ENCODE peak calls at places on chromosomes 12 and 14, in eight cellular contexts. One of them, this sample, is unnamed.

GRCh38 chr12:9022592-9022991 is 33.2 kb downstream of the KLRG1 start:
- DNase-seq in endothelial cell: no peak
- DNase-seq in astrocyte of the cerebellum: no peak
- DNase-seq in foreskin fibroblast: no peak
- DNase-seq in Calu3: no peak
- DNase-seq in D721Med: no peak
- DNase-seq in GM12865: no peak
- DNase-seq in GM23338: no peak
- DNase-seq in this sample: no peak

GRCh38 chr12:104602901-104603300 is 146.2 kb downstream of the CHST11 start:
- DNase-seq in endothelial cell: no peak
- DNase-seq in astrocyte of the cerebellum: no peak
- DNase-seq in foreskin fibroblast: no peak
- DNase-seq in Calu3: no peak
- DNase-seq in D721Med: no peak
- DNase-seq in GM12865: no peak
- DNase-seq in GM23338: no peak
- DNase-seq in this sample: no peak

GRCh38 chr14:60561845-60562746 is 53.1 kb downstream of the SIX6 start:
- DNase-seq in endothelial cell: peak
- DNase-seq in astrocyte of the cerebellum: peak
- DNase-seq in foreskin fibroblast: peak
- DNase-seq in Calu3: peak
- DNase-seq in D721Med: no peak
- DNase-seq in GM12865: peak
- DNase-seq in GM23338: peak
- DNase-seq in this sample: peak

GRCh38 chr12:117228239-117228638 is 38.0 kb upstream of the FBXO21 start:
- DNase-seq in endothelial cell: no peak
- DNase-seq in astrocyte of the cerebellum: no peak
- DNase-seq in foreskin fibroblast: no peak
- DNase-seq in Calu3: no peak
- DNase-seq in D721Med: no peak
- DNase-seq in GM12865: no peak
- DNase-seq in GM23338: no peak
- DNase-seq in this sample: no peak

GRCh38 chr12:104165801-104166200 is 27.8 kb upstream of the NFYB start:
- DNase-seq in endothelial cell: no peak
- DNase-seq in astrocyte of the cerebellum: no peak
- DNase-seq in foreskin fibroblast: no peak
- DNase-seq in Calu3: no peak
- DNase-seq in D721Med: no peak
- DNase-seq in GM12865: no peak
- DNase-seq in GM23338: no peak
- DNase-seq in this sample: no peak

GRCh38 chr12:101939856-101940265 is 62.5 kb downstream of the DRAM1 start:
- DNase-seq in endothelial cell: peak
- DNase-seq in astrocyte of the cerebellum: peak
- DNase-seq in foreskin fibroblast: peak
- DNase-seq in Calu3: peak
- DNase-seq in D721Med: no peak
- DNase-seq in GM12865: peak
- DNase-seq in GM23338: peak
- DNase-seq in this sample: peak

GRCh38 chr14:69554500-69554899 is 20.2 kb downstream of the CCDC177 start:
- DNase-seq in endothelial cell: no peak
- DNase-seq in astrocyte of the cerebellum: no peak
- DNase-seq in foreskin fibroblast: no peak
- DNase-seq in Calu3: no peak
- DNase-seq in D721Med: no peak
- DNase-seq in GM12865: no peak
- DNase-seq in GM23338: no peak
- DNase-seq in this sample: no peak

GRCh38 chr14:99312106-99312505 is 40.1 kb upstream of the BCL11B start:
- DNase-seq in endothelial cell: no peak
- DNase-seq in astrocyte of the cerebellum: no peak
- DNase-seq in foreskin fibroblast: no peak
- DNase-seq in Calu3: no peak
- DNase-seq in D721Med: no peak
- DNase-seq in GM12865: no peak
- DNase-seq in GM23338: no peak
- DNase-seq in this sample: no peak

GRCh38 chr14:102277874-102278630 is 26.9 kb downstream of the MOK start:
- DNase-seq in endothelial cell: no peak
- DNase-seq in astrocyte of the cerebellum: no peak
- DNase-seq in foreskin fibroblast: no peak
- DNase-seq in Calu3: no peak
- DNase-seq in D721Med: no peak
- DNase-seq in GM12865: no peak
- DNase-seq in GM23338: no peak
- DNase-seq in this sample: no peak

GRCh38 chr14:104370256-104370870 is 209.2 kb upstream of the C14orf180 start:
- DNase-seq in endothelial cell: peak
- DNase-seq in astrocyte of the cerebellum: no peak
- DNase-seq in foreskin fibroblast: no peak
- DNase-seq in Calu3: peak
- DNase-seq in D721Med: no peak
- DNase-seq in GM12865: no peak
- DNase-seq in GM23338: peak
- DNase-seq in this sample: peak

GRCh38 chr12:74794522-74794921 is 256.9 kb downstream of the ATXN7L3B start:
- DNase-seq in endothelial cell: no peak
- DNase-seq in astrocyte of the cerebellum: no peak
- DNase-seq in foreskin fibroblast: no peak
- DNase-seq in Calu3: peak
- DNase-seq in D721Med: no peak
- DNase-seq in GM12865: no peak
- DNase-seq in GM23338: no peak
- DNase-seq in this sample: no peak

GRCh38 chr12:59700145-59700435 is 104.3 kb downstream of the SLC16A7 start:
- DNase-seq in endothelial cell: no peak
- DNase-seq in astrocyte of the cerebellum: no peak
- DNase-seq in foreskin fibroblast: no peak
- DNase-seq in Calu3: no peak
- DNase-seq in D721Med: no peak
- DNase-seq in GM12865: no peak
- DNase-seq in GM23338: no peak
- DNase-seq in this sample: no peak

GRCh38 chr12:1173806-1174617 is 183.0 kb downstream of the ERC1 start:
- DNase-seq in endothelial cell: no peak
- DNase-seq in astrocyte of the cerebellum: no peak
- DNase-seq in foreskin fibroblast: no peak
- DNase-seq in Calu3: no peak
- DNase-seq in D721Med: no peak
- DNase-seq in GM12865: peak
- DNase-seq in GM23338: no peak
- DNase-seq in this sample: peak

GRCh38 chr14:88929656-88930436 is 105.4 kb downstream of the TTC8 start:
- DNase-seq in endothelial cell: no peak
- DNase-seq in astrocyte of the cerebellum: no peak
- DNase-seq in foreskin fibroblast: no peak
- DNase-seq in Calu3: no peak
- DNase-seq in D721Med: no peak
- DNase-seq in GM12865: peak
- DNase-seq in GM23338: peak
- DNase-seq in this sample: no peak
- TF ChIP-seq CTCF in endothelial cell: no peak
- TF ChIP-seq CTCF in astrocyte of the cerebellum: no peak
- TF ChIP-seq CTCF in foreskin fibroblast: no peak
- TF ChIP-seq CTCF in Calu3: no peak
- TF ChIP-seq CTCF in D721Med: no peak
- TF ChIP-seq CTCF in GM12865: peak
- TF ChIP-seq CTCF in GM23338: peak
- TF ChIP-seq CTCF in this sample: no peak

GRCh38 chr12:6958609-6959375 is 7.6 kb downstream of the PTPN6 start:
- DNase-seq in endothelial cell: no peak
- DNase-seq in astrocyte of the cerebellum: no peak
- DNase-seq in foreskin fibroblast: no peak
- DNase-seq in Calu3: no peak
- DNase-seq in D721Med: no peak
- DNase-seq in GM12865: peak
- DNase-seq in GM23338: no peak
- DNase-seq in this sample: no peak

GRCh38 chr12:6959376-6960290 is 8.5 kb downstream of the PTPN6 start:
- DNase-seq in endothelial cell: no peak
- DNase-seq in astrocyte of the cerebellum: no peak
- DNase-seq in foreskin fibroblast: no peak
- DNase-seq in Calu3: no peak
- DNase-seq in D721Med: no peak
- DNase-seq in GM12865: peak
- DNase-seq in GM23338: no peak
- DNase-seq in this sample: no peak

GRCh38 chr12:6961278-6961694 is 9.2 kb downstream of the PHB2 start:
- DNase-seq in endothelial cell: no peak
- DNase-seq in astrocyte of the cerebellum: no peak
- DNase-seq in foreskin fibroblast: no peak
- DNase-seq in Calu3: no peak
- DNase-seq in D721Med: no peak
- DNase-seq in GM12865: peak
- DNase-seq in GM23338: no peak
- DNase-seq in this sample: no peak

GRCh38 chr12:6961695-6962284 is 8.7 kb downstream of the PHB2 start:
- DNase-seq in endothelial cell: peak
- DNase-seq in astrocyte of the cerebellum: no peak
- DNase-seq in foreskin fibroblast: peak
- DNase-seq in Calu3: peak
- DNase-seq in D721Med: peak
- DNase-seq in GM12865: peak
- DNase-seq in GM23338: peak
- DNase-seq in this sample: peak

GRCh38 chr12:6960291-6961277 is 9.4 kb downstream of the PTPN6 start:
- DNase-seq in endothelial cell: no peak
- DNase-seq in astrocyte of the cerebellum: no peak
- DNase-seq in foreskin fibroblast: no peak
- DNase-seq in Calu3: no peak
- DNase-seq in D721Med: no peak
- DNase-seq in GM12865: peak
- DNase-seq in GM23338: no peak
- DNase-seq in this sample: no peak
- TF ChIP-seq CTCF in endothelial cell: no peak
- TF ChIP-seq CTCF in astrocyte of the cerebellum: peak
- TF ChIP-seq CTCF in foreskin fibroblast: peak
- TF ChIP-seq CTCF in Calu3: no peak
- TF ChIP-seq CTCF in D721Med: peak
- TF ChIP-seq CTCF in GM12865: peak
- TF ChIP-seq CTCF in GM23338: peak
- TF ChIP-seq CTCF in this sample: no peak

GRCh38 chr14:30445852-30446251 is 113.1 kb upstream of the G2E3 start:
- DNase-seq in endothelial cell: no peak
- DNase-seq in astrocyte of the cerebellum: no peak
- DNase-seq in foreskin fibroblast: no peak
- DNase-seq in Calu3: no peak
- DNase-seq in D721Med: no peak
- DNase-seq in GM12865: no peak
- DNase-seq in GM23338: no peak
- DNase-seq in this sample: no peak

GRCh38 chr14:30440986-30441385 is 118.0 kb upstream of the G2E3 start:
- DNase-seq in endothelial cell: no peak
- DNase-seq in astrocyte of the cerebellum: no peak
- DNase-seq in foreskin fibroblast: peak
- DNase-seq in Calu3: no peak
- DNase-seq in D721Med: no peak
- DNase-seq in GM12865: no peak
- DNase-seq in GM23338: no peak
- DNase-seq in this sample: no peak

GRCh38 chr14:30445394-30445793 is 113.6 kb upstream of the G2E3 start:
- DNase-seq in endothelial cell: no peak
- DNase-seq in astrocyte of the cerebellum: no peak
- DNase-seq in foreskin fibroblast: no peak
- DNase-seq in Calu3: no peak
- DNase-seq in D721Med: no peak
- DNase-seq in GM12865: no peak
- DNase-seq in GM23338: no peak
- DNase-seq in this sample: no peak

GRCh38 chr14:30444451-30444850 is 114.5 kb upstream of the G2E3 start:
- DNase-seq in endothelial cell: no peak
- DNase-seq in astrocyte of the cerebellum: no peak
- DNase-seq in foreskin fibroblast: no peak
- DNase-seq in Calu3: no peak
- DNase-seq in D721Med: no peak
- DNase-seq in GM12865: no peak
- DNase-seq in GM23338: no peak
- DNase-seq in this sample: no peak

DNA sequence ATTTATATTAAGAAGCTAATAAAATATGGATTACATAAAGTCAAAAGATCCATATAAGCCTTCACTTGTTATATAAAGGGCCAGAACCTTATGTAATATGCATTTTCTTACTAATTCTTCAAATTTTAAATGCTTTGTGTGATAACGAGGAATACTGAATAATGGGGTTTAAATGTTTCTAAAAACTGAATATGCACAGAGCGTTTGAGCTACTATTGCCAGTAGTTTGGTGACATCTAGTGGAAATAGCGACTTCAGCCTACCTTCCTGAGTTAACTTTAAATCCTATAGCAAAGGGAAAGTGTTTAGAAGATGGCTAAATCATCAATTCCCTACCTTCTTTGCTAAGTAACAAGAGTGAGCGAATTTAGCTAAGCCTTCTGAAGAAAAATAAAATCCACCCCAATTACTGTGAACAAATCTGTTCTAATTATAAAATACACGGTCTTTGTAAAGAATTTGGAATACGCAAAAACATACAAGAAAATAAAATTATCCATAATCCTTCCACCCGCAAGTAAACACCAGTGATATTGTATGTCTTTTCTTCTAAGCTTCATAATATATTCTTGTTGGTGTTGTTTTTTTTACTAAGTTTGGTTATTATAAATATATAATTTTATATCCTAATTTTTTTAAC is 115.5 kb upstream of the G2E3 start:
- DNase-seq in endothelial cell: no peak
- DNase-seq in astrocyte of the cerebellum: peak
- DNase-seq in foreskin fibroblast: peak
- DNase-seq in Calu3: peak
- DNase-seq in D721Med: no peak
- DNase-seq in GM12865: peak
- DNase-seq in GM23338: peak
- DNase-seq in this sample: no peak
- TF ChIP-seq CTCF in endothelial cell: peak
- TF ChIP-seq CTCF in astrocyte of the cerebellum: peak
- TF ChIP-seq CTCF in foreskin fibroblast: peak
- TF ChIP-seq CTCF in Calu3: no peak
- TF ChIP-seq CTCF in D721Med: peak
- TF ChIP-seq CTCF in GM12865: peak
- TF ChIP-seq CTCF in GM23338: peak
- TF ChIP-seq CTCF in this sample: no peak

DNA sequence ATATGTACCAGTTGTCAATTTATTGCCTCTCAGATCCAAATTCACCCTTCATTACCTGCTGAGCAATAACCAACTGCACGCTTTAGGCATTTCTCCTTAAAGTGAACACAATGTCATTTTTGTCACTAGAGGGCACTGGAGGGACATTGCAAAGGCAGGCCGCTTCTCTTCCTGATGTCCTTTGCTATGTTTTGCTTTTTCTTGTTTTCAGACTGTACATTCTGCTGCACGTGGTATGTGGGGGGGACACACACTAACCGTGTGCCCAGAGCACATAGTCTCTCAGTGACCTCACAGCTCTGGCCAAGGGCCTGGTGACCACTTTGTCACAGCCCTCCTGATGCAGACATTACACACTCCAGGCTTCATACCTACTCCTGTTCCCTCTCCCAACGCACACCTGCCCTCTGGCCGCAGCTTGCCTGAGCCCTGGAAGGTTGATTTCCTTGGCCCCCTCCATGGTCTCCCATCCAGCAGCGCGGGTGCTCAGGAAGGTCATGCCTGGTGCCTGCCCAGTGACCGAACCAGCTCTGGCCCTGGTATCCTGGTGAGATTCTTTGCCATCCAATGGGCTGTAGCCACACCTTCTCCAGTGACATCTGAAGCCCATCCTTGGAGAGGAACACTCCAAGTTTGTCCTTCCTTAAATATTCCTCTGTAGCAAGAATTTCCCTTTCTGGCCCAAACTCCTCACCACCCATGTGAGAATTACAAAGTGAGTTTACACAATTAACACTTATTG is 39.9 kb downstream of the MYO1H start:
- DNase-seq in endothelial cell: peak
- DNase-seq in astrocyte of the cerebellum: no peak
- DNase-seq in foreskin fibroblast: peak
- DNase-seq in Calu3: peak
- DNase-seq in D721Med: no peak
- DNase-seq in GM12865: peak
- DNase-seq in GM23338: peak
- DNase-seq in this sample: no peak
- TF ChIP-seq CTCF in endothelial cell: peak
- TF ChIP-seq CTCF in astrocyte of the cerebellum: peak
- TF ChIP-seq CTCF in foreskin fibroblast: peak
- TF ChIP-seq CTCF in Calu3: peak
- TF ChIP-seq CTCF in D721Med: peak
- TF ChIP-seq CTCF in GM12865: peak
- TF ChIP-seq CTCF in GM23338: peak
- TF ChIP-seq CTCF in this sample: peak

This sample was measured in glutamatergic neuron.